ENCODE peak calls at places on chromosomes 13 and 19, in nine cellular contexts. Y is SHP77; V is frontal cortex; R is activated T-cell treated with anti-CD3 and anti-CD28 coated beads for 1 hour; N is ecto neural progenitor cell; G is NCI-H187 treated with DMSO at 0.1 percent for 48 hours; K is AG04450; W is gastrocnemius medialis; D is stimulated activated CD8-positive, alpha-beta memory T cell treated with anti-CD3 and anti-CD28 coated beads, Interleukin-7, amount 100 ng/mL, for 1 hour. S is an unnamed sample.

GRCh38 chr13:68066879-68067513 is 836.9 kb upstream of the PCDH9 start:
- DNase-seq in Y (no peak), V (no peak), R (no peak), N (no peak), G (no peak), K (no peak), W (no peak), D (no peak), S (no peak)

GRCh38 chr19:40702337-40703012 is 12.0 kb upstream of the NUMBL start:
- DNase-seq in Y (no peak), V (no peak), R (no peak), N (peak; percentile 81), G (no peak), K (no peak), W (no peak), D (no peak), S (no peak)

GRCh38 chr19:11535792-11536595 is 2.7 kb upstream of the CNN1 start:
- DNase-seq in Y (peak; percentile 72), V (peak; percentile 93), R (peak; percentile 76), N (peak; percentile 95), G (no peak), K (peak; percentile 70), W (peak; percentile 82), D (peak; percentile 62), S (peak; percentile 81)

GRCh38 chr13:107296804-107297203 is 728.9 kb upstream of the ARGLU1 start:
- DNase-seq in Y (no peak), V (no peak), R (no peak), N (no peak), G (no peak), K (no peak), W (no peak), D (no peak), S (no peak)

GRCh38 chr13:81304121-81304659 is 963.3 kb upstream of the SPRY2 start:
- DNase-seq in Y (no peak), V (no peak), R (no peak), N (no peak), G (no peak), K (no peak), W (no peak), D (no peak), S (no peak)

GRCh38 chr13:111247552-111247951 is 72.9 kb upstream of the TEX29 start:
- DNase-seq in Y (no peak), V (no peak), R (no peak), N (no peak), G (no peak), K (no peak), W (peak; percentile 86), D (no peak), S (no peak)

GRCh38 chr13:56459291-56459690 is 681.4 kb upstream of the PRR20A start:
- DNase-seq in Y (no peak), V (no peak), R (no peak), N (no peak), G (no peak), K (no peak), W (no peak), D (no peak), S (no peak)

GRCh38 chr19:51965583-51965982 is 21.1 kb downstream of the ZNF350 start:
- DNase-seq in Y (no peak), V (no peak), R (no peak), N (no peak), G (no peak), K (no peak), W (no peak), D (no peak), S (no peak)

GRCh38 chr19:2037676-2038255 is 13.3 kb downstream of the MKNK2 start:
- DNase-seq in Y (no peak), V (no peak), R (no peak), N (no peak), G (no peak), K (no peak), W (peak; percentile 31), D (no peak), S (no peak)

GRCh38 chr13:71513414-71514063 is 353.5 kb downstream of the DACH1 start:
- DNase-seq in Y (peak; percentile 50), V (no peak), R (no peak), N (no peak), G (no peak), K (no peak), W (no peak), D (no peak), S (no peak)

GRCh38 chr13:51534075-51534817 is 50.0 kb upstream of the WDFY2 start:
- DNase-seq in Y (no peak), V (no peak), R (peak; percentile 4), N (no peak), G (no peak), K (no peak), W (peak; percentile 42), D (peak; percentile 15), S (no peak)

GRCh38 chr13:34458756-34459462 is 483.2 kb upstream of the NBEA start:
- DNase-seq in Y (peak; percentile 70), V (no peak), R (no peak), N (no peak), G (peak; percentile 49), K (no peak), W (no peak), D (no peak), S (no peak)

GRCh38 chr19:44643605-44644390 is at the start of gene PVR:
- DNase-seq in Y (peak; percentile 61), V (peak; percentile 83), R (peak; percentile 6), N (peak; percentile 80), G (no peak), K (no peak), W (peak; percentile 72), D (no peak), S (no peak)

GRCh38 chr13:20391597-20392452 is 133.8 kb downstream of the CRYL1 start:
- DNase-seq in Y (no peak), V (no peak), R (no peak), N (no peak), G (no peak), K (no peak), W (no peak), D (no peak), S (no peak)

GRCh38 chr19:7706188-7706530 is 4.2 kb upstream of the FCER2 start:
- DNase-seq in Y (no peak), V (no peak), R (no peak), N (no peak), G (no peak), K (no peak), W (no peak), D (no peak), S (no peak)

GRCh38 chr13:49669735-49670309 is 21.5 kb downstream of the EBPL start:
- DNase-seq in Y (peak; percentile 64), V (peak; percentile 50), R (no peak), N (peak; percentile 66), G (peak; percentile 15), K (peak; percentile 54), W (peak; percentile 59), D (no peak), S (no peak)

GRCh38 chr19:12208221-12208620 is 45.3 kb downstream of the ZNF136 start:
- DNase-seq in Y (no peak), V (no peak), R (no peak), N (no peak), G (no peak), K (no peak), W (no peak), D (no peak), S (no peak)

GRCh38 chr19:39413903-39414608 is 1.6 kb downstream of the PLEKHG2 start:
- DNase-seq in Y (no peak), V (no peak), R (no peak), N (peak; percentile 71), G (no peak), K (no peak), W (no peak), D (no peak), S (no peak)

GRCh38 chr19:8639821-8640401 is 9.5 kb downstream of the NFILZ start:
- DNase-seq in Y (no peak), V (no peak), R (no peak), N (no peak), G (no peak), K (no peak), W (no peak), D (no peak), S (no peak)

GRCh38 chr19:57063070-57063469 is 56.7 kb upstream of the USP29 start:
- DNase-seq in Y (no peak), V (no peak), R (no peak), N (no peak), G (no peak), K (no peak), W (no peak), D (no peak), S (no peak)

GRCh38 chr19:35347171-35347929 is at the start of gene FFAR1:
- DNase-seq in Y (no peak), V (no peak), R (no peak), N (peak; percentile 32), G (no peak), K (no peak), W (no peak), D (no peak), S (no peak)

GRCh38 chr13:26220575-26220974 is 1.5 kb downstream of the RNF6 start:
- DNase-seq in Y (no peak), V (no peak), R (no peak), N (no peak), G (no peak), K (no peak), W (peak; percentile 24), D (no peak), S (no peak)

GRCh38 chr19:19597809-19598306 is 20.6 kb downstream of the PBX4 start:
- DNase-seq in Y (no peak), V (no peak), R (no peak), N (no peak), G (no peak), K (no peak), W (no peak), D (no peak), S (no peak)

GRCh38 chr19:10624585-10624984 is 768 bp upstream of the SLC44A2 start:
- DNase-seq in Y (no peak), V (no peak), R (no peak), N (no peak), G (no peak), K (no peak), W (no peak), D (no peak), S (no peak)

GRCh38 chr19:22623841-22624221 is 10.3 kb upstream of the ZNF492 start:
- DNase-seq in Y (no peak), V (no peak), R (no peak), N (no peak), G (no peak), K (no peak), W (no peak), D (no peak), S (no peak)

GRCh38 chr13:109436055-109436622 is 350.2 kb downstream of the IRS2 start:
- DNase-seq in Y (no peak), V (no peak), R (no peak), N (no peak), G (no peak), K (no peak), W (no peak), D (no peak), S (no peak)

GRCh38 chr19:4829001-4829712 is 2.4 kb downstream of the TICAM1 start:
- DNase-seq in Y (no peak), V (peak; percentile 20), R (no peak), N (no peak), G (no peak), K (no peak), W (no peak), D (no peak), S (no peak)

GRCh38 chr13:59178344-59178743 is 985.4 kb downstream of the DIAPH3 start:
- DNase-seq in Y (no peak), V (no peak), R (no peak), N (no peak), G (no peak), K (no peak), W (no peak), D (no peak), S (no peak)

GRCh38 chr13:73625562-73626339 is 508.5 kb downstream of the KLF12 start:
- DNase-seq in Y (no peak), V (no peak), R (peak; percentile 9), N (no peak), G (no peak), K (no peak), W (no peak), D (no peak), S (peak; percentile 86)

GRCh38 chr19:35211545-35212230 is 16.9 kb downstream of the FAM187B start:
- DNase-seq in Y (no peak), V (no peak), R (peak; percentile 59), N (no peak), G (no peak), K (no peak), W (peak; percentile 52), D (no peak), S (peak; percentile 80)

GRCh38 chr19:17026041-17026658 is 460 bp downstream of the CPAMD8 start:
- DNase-seq in Y (no peak), V (no peak), R (no peak), N (peak; percentile 55), G (no peak), K (no peak), W (no peak), D (no peak), S (no peak)